ENCODE peak calls at places on chromosomes 12 and 14, in five cellular contexts. W, N, R, M and Q are unnamed samples.

GRCh38 chr12:11668611-11669010 is 19.1 kb downstream of the ETV6 start:
- DNase-seq in W (no peak), N (no peak), R (no peak), M (no peak), Q (no peak)

GRCh38 chr12:124862768-124863408 is 776 bp downstream of the SCARB1 start:
- DNase-seq in W (peak; percentile 16), N (peak; percentile 39), R (peak; percentile 3), M (peak; percentile 29), Q (no peak)

GRCh38 chr12:1527789-1528188 is 66.6 kb downstream of the FBXL14 start:
- DNase-seq in W (no peak), N (no peak), R (no peak), M (peak; percentile 66), Q (peak; percentile 84)

GRCh38 chr14:94356379-94357056 is 31.9 kb downstream of the SERPINA1 start:
- DNase-seq in W (no peak), N (no peak), R (no peak), M (no peak), Q (no peak)

GRCh38 chr12:22275847-22276246 is 58.7 kb downstream of the ST8SIA1 start:
- DNase-seq in W (no peak), N (peak; percentile 58), R (no peak), M (peak; percentile 98), Q (peak; percentile 90)

GRCh38 chr14:45177081-45177480 is 41.4 kb downstream of the FANCM start:
- DNase-seq in W (no peak), N (no peak), R (no peak), M (peak; percentile 12), Q (peak; percentile 67)

GRCh38 chr12:120368789-120369475 is at the start of gene MSI1:
- DNase-seq in W (peak; percentile 31), N (no peak), R (no peak), M (no peak), Q (peak; percentile 48)

GRCh38 chr14:87772854-87773253 is 220.1 kb downstream of the GALC start:
- DNase-seq in W (no peak), N (no peak), R (no peak), M (no peak), Q (no peak)

GRCh38 chr14:74941676-74942097 is 13.7 kb downstream of the PGF start:
- DNase-seq in W (peak; percentile 73), N (peak; percentile 22), R (peak; percentile 46), M (peak; percentile 52), Q (peak; percentile 86)

GRCh38 chr12:111942557-111942956 is 70.4 kb downstream of the TMEM116 start:
- DNase-seq in W (no peak), N (no peak), R (no peak), M (peak; percentile 74), Q (peak; percentile 14)

GRCh38 chr12:2692156-2692555 is 102.6 kb upstream of the FKBP4 start:
- DNase-seq in W (peak; percentile 17), N (peak; percentile 41), R (no peak), M (no peak), Q (no peak)

GRCh38 chr12:41663487-41664258 is 475.6 kb downstream of the PDZRN4 start:
- DNase-seq in W (no peak), N (peak; percentile 40), R (no peak), M (no peak), Q (peak; percentile 55)

GRCh38 chr12:54306925-54307731 is 6.3 kb upstream of the NFE2 start:
- DNase-seq in W (peak; percentile 34), N (peak; percentile 95), R (no peak), M (no peak), Q (peak; percentile 17)

GRCh38 chr14:50225067-50225973 is 6.1 kb downstream of the SOS2 start:
- DNase-seq in W (no peak), N (no peak), R (no peak), M (peak; percentile 82), Q (peak; percentile 76)

GRCh38 chr12:29957835-29958234 is 174.1 kb upstream of the TMTC1 start:
- DNase-seq in W (no peak), N (no peak), R (no peak), M (no peak), Q (no peak)

GRCh38 chr12:6945613-6946012 is 1.8 kb downstream of the C12orf57 start:
- DNase-seq in W (no peak), N (no peak), R (no peak), M (no peak), Q (no peak)

GRCh38 chr12:6070472-6071257 is 53.8 kb downstream of the VWF start:
- DNase-seq in W (no peak), N (peak; percentile 52), R (no peak), M (no peak), Q (no peak)

GRCh38 chr12:124679533-124680371 is 112.3 kb upstream of the NCOR2 start:
- DNase-seq in W (no peak), N (peak; percentile 21), R (no peak), M (no peak), Q (no peak)

GRCh38 chr12:31832740-31833540 is 104.1 kb upstream of the AMN1 start:
- DNase-seq in W (peak; percentile 12), N (no peak), R (no peak), M (no peak), Q (no peak)

GRCh38 chr12:125408718-125409117 is 343.5 kb downstream of the AACS start:
- DNase-seq in W (no peak), N (no peak), R (no peak), M (no peak), Q (no peak)

GRCh38 chr14:75196468-75196867 is 20.1 kb upstream of the TMED10 start:
- DNase-seq in W (no peak), N (no peak), R (no peak), M (no peak), Q (no peak)

GRCh38 chr12:337039-337438 is 52.1 kb downstream of the KDM5A start:
- DNase-seq in W (no peak), N (no peak), R (no peak), M (no peak), Q (no peak)